ENCODE peak calls at places on chromosomes 6 and 20, in seven cellular contexts. B, Y, A, K, Z, I and D are unnamed samples.

GRCh38 chr20:43895235-43895634 is 19.4 kb upstream of the TOX2 start:
- DNase-seq in I (no peak), A (no peak), Y (no peak), K (no peak), Z (no peak), B (no peak), D (no peak)

GRCh38 chr20:54275359-54276108 is 67.6 kb downstream of the PFDN4 start:
- DNase-seq in K (no peak), B (no peak), A (no peak), Y (no peak), I (no peak), Z (no peak), D (no peak)

GRCh38 chr6:110814488-110815259 is 595 bp downstream of the CDK19 start:
- DNase-seq in A (peak), B (peak), Z (peak), I (peak), Y (no peak), K (peak), D (no peak)

GRCh38 chr20:37516697-37517370 is 4.2 kb upstream of the NNAT start:
- DNase-seq in I (no peak), B (peak), A (peak), K (no peak), Z (no peak), Y (no peak), D (no peak)

GRCh38 chr20:46057856-46058655 is 29.0 kb downstream of the SLC12A5 start:
- DNase-seq in I (peak), Y (no peak), A (peak), B (peak), K (peak), Z (no peak), D (peak)

GRCh38 chr6:25137497-25137896 is 141.7 kb upstream of the CARMIL1 start:
- DNase-seq in A (no peak), B (no peak), K (no peak), Z (peak), I (no peak), Y (no peak), D (no peak)

GRCh38 chr20:23142162-23143050 is 56.3 kb upstream of the CD93 start:
- DNase-seq in B (no peak), A (no peak), K (no peak), Y (no peak), I (peak), Z (peak), D (no peak)

GRCh38 chr6:148440877-148441453 is 98.3 kb downstream of the SASH1 start:
- DNase-seq in I (peak), Z (no peak), K (peak), A (peak), Y (no peak), B (peak), D (no peak)

GRCh38 chr20:16052406-16052805 is 520.8 kb downstream of the KIF16B start:
- DNase-seq in K (no peak), B (no peak), Y (no peak), I (no peak), A (no peak), Z (no peak), D (no peak)

GRCh38 chr6:148761532-148761951 is 14.7 kb downstream of the UST start:
- DNase-seq in B (no peak), A (peak), I (peak), Z (peak), Y (no peak), K (no peak), D (no peak)

GRCh38 chr20:4633780-4634179 is 87.9 kb upstream of the PRND start:
- DNase-seq in K (no peak), Y (no peak), A (no peak), I (no peak), Z (no peak), B (no peak), D (no peak)

GRCh38 chr6:52531396-52531795 is 45.5 kb downstream of the TRAM2 start:
- DNase-seq in B (no peak), I (no peak), A (no peak), K (no peak), Y (no peak), Z (no peak), D (no peak)

GRCh38 chr6:100455230-100456124 is 9.2 kb downstream of the SIM1 start:
- DNase-seq in Z (no peak), I (no peak), B (no peak), A (no peak), Y (no peak), K (no peak), D (no peak)

GRCh38 chr6:36682328-36683144 is 4.0 kb downstream of the CDKN1A start:
- DNase-seq in A (peak), K (peak), I (peak), Y (no peak), B (no peak), Z (peak), D (no peak)

GRCh38 chr6:41517473-41517872 is 28.7 kb upstream of the FOXP4 start:
- DNase-seq in B (no peak), Y (no peak), A (no peak), K (no peak), Z (no peak), I (no peak), D (no peak)

GRCh38 chr6:41519305-41519747 is 26.9 kb upstream of the FOXP4 start:
- DNase-seq in A (no peak), Z (no peak), Y (no peak), B (no peak), K (no peak), I (no peak), D (no peak)

GRCh38 chr6:41518118-41518517 is 28.1 kb upstream of the FOXP4 start:
- DNase-seq in Y (no peak), B (no peak), Z (no peak), K (no peak), A (no peak), I (peak), D (no peak)

GRCh38 chr6:41512146-41512701 is 34.0 kb upstream of the FOXP4 start:
- DNase-seq in Z (no peak), A (no peak), I (no peak), B (no peak), K (no peak), Y (no peak), D (no peak)

GRCh38 chr6:41515995-41516394 is 30.2 kb upstream of the FOXP4 start:
- DNase-seq in Z (no peak), K (no peak), I (no peak), B (no peak), Y (no peak), A (no peak), D (no peak)
- H3K27ac ChIP-seq in Z (no peak), K (no peak), I (no peak), B (no peak), Y (no peak), A (no peak), D (no peak)

GRCh38 chr6:21937466-21937865 is 343.9 kb downstream of the SOX4 start:
- DNase-seq in A (no peak), I (no peak), Y (no peak), K (no peak), B (no peak), Z (no peak), D (no peak)

GRCh38 chr6:21946298-21946783 is 350.5 kb downstream of the PRL start:
- DNase-seq in K (no peak), Z (no peak), I (no peak), B (no peak), Y (no peak), A (no peak), D (no peak)

GRCh38 chr6:21941926-21942325 is 348.4 kb downstream of the SOX4 start:
- DNase-seq in Z (no peak), Y (no peak), I (no peak), B (no peak), K (no peak), A (no peak), D (no peak)

GRCh38 chr6:21947751-21948386 is 349.0 kb downstream of the PRL start:
- DNase-seq in Y (no peak), K (no peak), I (no peak), A (no peak), Z (no peak), B (no peak), D (no peak)

GRCh38 chr6:21942910-21943309 is 349.4 kb downstream of the SOX4 start:
- DNase-seq in Z (no peak), Y (no peak), I (no peak), K (no peak), B (no peak), A (no peak), D (no peak)
- H3K27ac ChIP-seq in Z (no peak), Y (no peak), I (no peak), K (no peak), B (no peak), A (no peak), D (no peak)

GRCh38 chr20:57322476-57322875 is 7.1 kb upstream of the SPO11 start:
- DNase-seq in I (no peak), A (no peak), B (no peak), Z (no peak), K (no peak), Y (no peak), D (no peak)
- H3K27ac ChIP-seq in I (no peak), A (no peak), B (no peak), Z (no peak), K (no peak), Y (peak), D (no peak)

GRCh38 chr6:167799033-167799933 is 27.4 kb upstream of the AFDN start:
- DNase-seq in Y (no peak), Z (no peak), A (no peak), B (no peak), K (no peak), I (no peak), D (peak)
- H3K27ac ChIP-seq in Y (no peak), Z (no peak), A (no peak), B (no peak), K (no peak), I (no peak), D (no peak)

DNA sequence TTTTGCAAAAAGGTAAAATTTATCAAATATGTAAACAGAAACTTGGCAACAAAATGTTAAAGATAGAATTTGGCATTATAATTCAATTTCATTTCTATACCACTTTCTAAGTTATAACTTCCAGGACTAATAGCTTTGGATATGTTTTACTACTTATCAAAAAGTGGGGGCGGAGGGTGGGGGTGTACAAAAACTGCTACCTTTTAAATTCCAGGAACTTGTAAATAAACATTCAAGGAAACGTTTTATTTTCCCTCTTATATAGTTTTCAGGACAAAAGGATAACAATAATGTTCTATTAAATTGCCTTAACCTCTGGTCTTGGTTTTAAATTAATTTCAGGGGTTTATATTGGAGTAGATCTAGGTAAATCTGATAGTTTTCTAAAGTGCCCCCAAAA is 103.8 kb downstream of the DST start:
- DNase-seq in I (no peak), K (no peak), A (no peak), Z (no peak), B (no peak), Y (no peak), D (no peak)
- H3K27ac ChIP-seq in I (peak), K (peak), A (peak), Z (no peak), B (peak), Y (no peak), D (no peak)

GRCh38 chr6:130000526-130001228 is 17.7 kb upstream of the L3MBTL3 start:
- DNase-seq in I (no peak), Z (no peak), B (no peak), A (no peak), Y (no peak), K (no peak), D (no peak)

DNA sequence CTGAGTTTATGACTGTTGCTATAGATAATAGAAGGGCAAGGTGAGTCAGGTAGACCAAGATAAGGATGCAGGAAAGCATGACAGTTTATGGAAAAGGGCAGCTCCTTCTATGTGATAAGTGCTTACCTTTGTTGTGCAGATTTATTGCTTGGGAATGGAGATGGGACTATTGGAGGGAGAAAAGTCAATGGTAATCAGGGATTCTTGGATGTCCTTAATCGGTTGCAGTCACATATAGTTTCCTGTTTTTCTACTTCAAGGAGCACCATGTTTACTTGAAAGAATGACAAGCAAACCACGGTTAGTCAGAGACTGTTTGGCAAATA is 17.2 kb upstream of the L3MBTL3 start:
- DNase-seq in Y (no peak), K (no peak), B (no peak), Z (no peak), I (no peak), A (no peak), D (no peak)
- H3K27ac ChIP-seq in Y (no peak), K (no peak), B (no peak), Z (no peak), I (no peak), A (no peak), D (no peak)

DNA sequence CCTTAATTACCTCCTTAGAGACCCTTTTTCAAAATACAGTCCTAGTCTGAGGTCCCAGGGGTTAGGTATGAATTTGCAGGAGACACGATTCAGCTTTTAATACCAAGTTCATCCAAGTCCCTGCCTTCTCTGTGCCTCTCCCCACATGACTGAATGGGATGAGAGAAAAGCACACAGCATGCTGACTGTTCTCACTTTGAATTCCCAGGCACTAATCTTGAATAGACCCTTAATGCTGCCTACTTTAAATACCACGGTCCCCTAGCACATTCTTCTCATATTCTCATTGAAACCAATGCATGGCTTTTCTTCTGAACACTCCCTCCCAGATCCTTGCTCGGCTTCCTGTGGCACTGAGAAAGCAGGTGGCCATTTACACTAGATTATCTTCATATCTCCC is 30.1 kb upstream of the SCAF8 start:
- DNase-seq in K (no peak), Z (no peak), Y (no peak), B (no peak), A (no peak), I (no peak), D (no peak)
- H3K27ac ChIP-seq in K (no peak), Z (no peak), Y (no peak), B (no peak), A (no peak), I (no peak), D (no peak)